ENCODE peak calls at places on chromosomes 13 and 19, in four cellular contexts. One of them, this sample, is unnamed.

GRCh38 chr19:1370579-1371361 is 12.9 kb upstream of the NDUFS7 start:
- DNase-seq in stimulated activated CD4-positive, alpha-beta T cell treated with anti-CD3 and anti-CD28 coated beads, Interleukin-12 subunit alpha, Interleukin-12 subunit beta, amount 100 ng/mL, for 4 hours: no peak
- DNase-seq in EL: no peak
- DNase-seq in T-helper 2 cell: no peak
- DNase-seq in this sample: no peak

GRCh38 chr13:66014757-66015156 is 1215.4 kb downstream of the PCDH9 start:
- DNase-seq in stimulated activated CD4-positive, alpha-beta T cell treated with anti-CD3 and anti-CD28 coated beads, Interleukin-12 subunit alpha, Interleukin-12 subunit beta, amount 100 ng/mL, for 4 hours: no peak
- DNase-seq in EL: peak; percentile 28
- DNase-seq in T-helper 2 cell: no peak
- DNase-seq in this sample: no peak

GRCh38 chr19:45577111-45577905 is 7.3 kb downstream of the OPA3 start:
- DNase-seq in stimulated activated CD4-positive, alpha-beta T cell treated with anti-CD3 and anti-CD28 coated beads, Interleukin-12 subunit alpha, Interleukin-12 subunit beta, amount 100 ng/mL, for 4 hours: no peak
- DNase-seq in EL: peak; percentile 92
- DNase-seq in T-helper 2 cell: no peak
- DNase-seq in this sample: no peak

GRCh38 chr19:44848036-44848804 is 2.1 kb downstream of the NECTIN2 start:
- DNase-seq in stimulated activated CD4-positive, alpha-beta T cell treated with anti-CD3 and anti-CD28 coated beads, Interleukin-12 subunit alpha, Interleukin-12 subunit beta, amount 100 ng/mL, for 4 hours: no peak
- DNase-seq in EL: peak; percentile 62
- DNase-seq in T-helper 2 cell: no peak
- DNase-seq in this sample: no peak

GRCh38 chr13:35804901-35805300 is 326.3 kb downstream of the DCLK1 start:
- DNase-seq in stimulated activated CD4-positive, alpha-beta T cell treated with anti-CD3 and anti-CD28 coated beads, Interleukin-12 subunit alpha, Interleukin-12 subunit beta, amount 100 ng/mL, for 4 hours: no peak
- DNase-seq in EL: peak; percentile 16
- DNase-seq in T-helper 2 cell: no peak
- DNase-seq in this sample: no peak

GRCh38 chr19:39370735-39371134 is 20.2 kb downstream of the PAF1 start:
- DNase-seq in stimulated activated CD4-positive, alpha-beta T cell treated with anti-CD3 and anti-CD28 coated beads, Interleukin-12 subunit alpha, Interleukin-12 subunit beta, amount 100 ng/mL, for 4 hours: no peak
- DNase-seq in EL: no peak
- DNase-seq in T-helper 2 cell: no peak
- DNase-seq in this sample: no peak

GRCh38 chr13:20424959-20425358 is 100.7 kb downstream of the CRYL1 start:
- DNase-seq in stimulated activated CD4-positive, alpha-beta T cell treated with anti-CD3 and anti-CD28 coated beads, Interleukin-12 subunit alpha, Interleukin-12 subunit beta, amount 100 ng/mL, for 4 hours: no peak
- DNase-seq in EL: no peak
- DNase-seq in T-helper 2 cell: no peak
- DNase-seq in this sample: no peak

GRCh38 chr13:113406321-113407102 is 42.6 kb upstream of the GRTP1 start:
- DNase-seq in stimulated activated CD4-positive, alpha-beta T cell treated with anti-CD3 and anti-CD28 coated beads, Interleukin-12 subunit alpha, Interleukin-12 subunit beta, amount 100 ng/mL, for 4 hours: no peak
- DNase-seq in EL: no peak
- DNase-seq in T-helper 2 cell: no peak
- DNase-seq in this sample: no peak

GRCh38 chr13:71118779-71119364 is 748.1 kb downstream of the DACH1 start:
- DNase-seq in stimulated activated CD4-positive, alpha-beta T cell treated with anti-CD3 and anti-CD28 coated beads, Interleukin-12 subunit alpha, Interleukin-12 subunit beta, amount 100 ng/mL, for 4 hours: no peak
- DNase-seq in EL: no peak
- DNase-seq in T-helper 2 cell: no peak
- DNase-seq in this sample: no peak

GRCh38 chr13:29925457-29925856 is 75.0 kb upstream of the UBL3 start:
- DNase-seq in stimulated activated CD4-positive, alpha-beta T cell treated with anti-CD3 and anti-CD28 coated beads, Interleukin-12 subunit alpha, Interleukin-12 subunit beta, amount 100 ng/mL, for 4 hours: no peak
- DNase-seq in EL: peak; percentile 81
- DNase-seq in T-helper 2 cell: no peak
- DNase-seq in this sample: peak; percentile 72

GRCh38 chr19:11539495-11540365 is 1.1 kb downstream of the CNN1 start:
- DNase-seq in stimulated activated CD4-positive, alpha-beta T cell treated with anti-CD3 and anti-CD28 coated beads, Interleukin-12 subunit alpha, Interleukin-12 subunit beta, amount 100 ng/mL, for 4 hours: no peak
- DNase-seq in EL: no peak
- DNase-seq in T-helper 2 cell: no peak
- DNase-seq in this sample: no peak

GRCh38 chr13:31046711-31047279 is 114.3 kb downstream of the TEX26 start:
- DNase-seq in stimulated activated CD4-positive, alpha-beta T cell treated with anti-CD3 and anti-CD28 coated beads, Interleukin-12 subunit alpha, Interleukin-12 subunit beta, amount 100 ng/mL, for 4 hours: no peak
- DNase-seq in EL: no peak
- DNase-seq in T-helper 2 cell: no peak
- DNase-seq in this sample: peak; percentile 82

GRCh38 chr19:46659151-46660007 is 1.6 kb downstream of the DACT3 start:
- DNase-seq in stimulated activated CD4-positive, alpha-beta T cell treated with anti-CD3 and anti-CD28 coated beads, Interleukin-12 subunit alpha, Interleukin-12 subunit beta, amount 100 ng/mL, for 4 hours: no peak
- DNase-seq in EL: peak; percentile 37
- DNase-seq in T-helper 2 cell: no peak
- DNase-seq in this sample: no peak

GRCh38 chr13:28557725-28558124 is 62.8 kb upstream of the FLT1 start:
- DNase-seq in stimulated activated CD4-positive, alpha-beta T cell treated with anti-CD3 and anti-CD28 coated beads, Interleukin-12 subunit alpha, Interleukin-12 subunit beta, amount 100 ng/mL, for 4 hours: no peak
- DNase-seq in EL: no peak
- DNase-seq in T-helper 2 cell: no peak
- DNase-seq in this sample: no peak

GRCh38 chr13:98105929-98106336 is 37.0 kb upstream of the FARP1 start:
- DNase-seq in stimulated activated CD4-positive, alpha-beta T cell treated with anti-CD3 and anti-CD28 coated beads, Interleukin-12 subunit alpha, Interleukin-12 subunit beta, amount 100 ng/mL, for 4 hours: no peak
- DNase-seq in EL: peak; percentile 29
- DNase-seq in T-helper 2 cell: no peak
- DNase-seq in this sample: no peak

GRCh38 chr13:85724554-85725432 is 74.4 kb downstream of the SLITRK6 start:
- DNase-seq in stimulated activated CD4-positive, alpha-beta T cell treated with anti-CD3 and anti-CD28 coated beads, Interleukin-12 subunit alpha, Interleukin-12 subunit beta, amount 100 ng/mL, for 4 hours: no peak
- DNase-seq in EL: no peak
- DNase-seq in T-helper 2 cell: no peak
- DNase-seq in this sample: no peak

GRCh38 chr13:99812611-99813010 is 159.0 kb downstream of the ZIC5 start:
- DNase-seq in stimulated activated CD4-positive, alpha-beta T cell treated with anti-CD3 and anti-CD28 coated beads, Interleukin-12 subunit alpha, Interleukin-12 subunit beta, amount 100 ng/mL, for 4 hours: no peak
- DNase-seq in EL: peak; percentile 96
- DNase-seq in T-helper 2 cell: no peak
- DNase-seq in this sample: no peak

GRCh38 chr19:49596954-49597702 is 6.1 kb downstream of the PRR12 start:
- DNase-seq in stimulated activated CD4-positive, alpha-beta T cell treated with anti-CD3 and anti-CD28 coated beads, Interleukin-12 subunit alpha, Interleukin-12 subunit beta, amount 100 ng/mL, for 4 hours: no peak
- DNase-seq in EL: no peak
- DNase-seq in T-helper 2 cell: no peak
- DNase-seq in this sample: no peak

GRCh38 chr13:78649997-78650724 is 8.8 kb downstream of the OBI1 start:
- DNase-seq in stimulated activated CD4-positive, alpha-beta T cell treated with anti-CD3 and anti-CD28 coated beads, Interleukin-12 subunit alpha, Interleukin-12 subunit beta, amount 100 ng/mL, for 4 hours: no peak
- DNase-seq in EL: no peak
- DNase-seq in T-helper 2 cell: no peak
- DNase-seq in this sample: no peak

GRCh38 chr13:39107484-39108040 is 69.3 kb downstream of the NHLRC3 start:
- DNase-seq in stimulated activated CD4-positive, alpha-beta T cell treated with anti-CD3 and anti-CD28 coated beads, Interleukin-12 subunit alpha, Interleukin-12 subunit beta, amount 100 ng/mL, for 4 hours: no peak
- DNase-seq in EL: no peak
- DNase-seq in T-helper 2 cell: no peak
- DNase-seq in this sample: no peak

GRCh38 chr19:19205416-19206410 is 2.5 kb upstream of the NR2C2AP start:
- DNase-seq in stimulated activated CD4-positive, alpha-beta T cell treated with anti-CD3 and anti-CD28 coated beads, Interleukin-12 subunit alpha, Interleukin-12 subunit beta, amount 100 ng/mL, for 4 hours: no peak
- DNase-seq in EL: no peak
- DNase-seq in T-helper 2 cell: no peak
- DNase-seq in this sample: no peak

GRCh38 chr19:19348266-19348665 is 27.6 kb downstream of the MAU2 start:
- DNase-seq in stimulated activated CD4-positive, alpha-beta T cell treated with anti-CD3 and anti-CD28 coated beads, Interleukin-12 subunit alpha, Interleukin-12 subunit beta, amount 100 ng/mL, for 4 hours: no peak
- DNase-seq in EL: no peak
- DNase-seq in T-helper 2 cell: no peak
- DNase-seq in this sample: no peak

GRCh38 chr13:29428310-29428991 is 167.0 kb downstream of the SLC7A1 start:
- DNase-seq in stimulated activated CD4-positive, alpha-beta T cell treated with anti-CD3 and anti-CD28 coated beads, Interleukin-12 subunit alpha, Interleukin-12 subunit beta, amount 100 ng/mL, for 4 hours: no peak
- DNase-seq in EL: peak; percentile 31
- DNase-seq in T-helper 2 cell: no peak
- DNase-seq in this sample: no peak

GRCh38 chr19:13768510-13768909 is 4.2 kb downstream of the MRI1 start:
- DNase-seq in stimulated activated CD4-positive, alpha-beta T cell treated with anti-CD3 and anti-CD28 coated beads, Interleukin-12 subunit alpha, Interleukin-12 subunit beta, amount 100 ng/mL, for 4 hours: no peak
- DNase-seq in EL: no peak
- DNase-seq in T-helper 2 cell: no peak
- DNase-seq in this sample: no peak

GRCh38 chr19:8323781-8324185 is 2.5 kb downstream of the RPS28 start:
- DNase-seq in stimulated activated CD4-positive, alpha-beta T cell treated with anti-CD3 and anti-CD28 coated beads, Interleukin-12 subunit alpha, Interleukin-12 subunit beta, amount 100 ng/mL, for 4 hours: no peak
- DNase-seq in EL: no peak
- DNase-seq in T-helper 2 cell: no peak
- DNase-seq in this sample: no peak

GRCh38 chr13:38418286-38418685 is 68.6 kb downstream of the UFM1 start:
- DNase-seq in stimulated activated CD4-positive, alpha-beta T cell treated with anti-CD3 and anti-CD28 coated beads, Interleukin-12 subunit alpha, Interleukin-12 subunit beta, amount 100 ng/mL, for 4 hours: no peak
- DNase-seq in EL: no peak
- DNase-seq in T-helper 2 cell: no peak
- DNase-seq in this sample: no peak

GRCh38 chr19:40139533-40140287 is 49.0 kb upstream of the ZNF780A start:
- DNase-seq in stimulated activated CD4-positive, alpha-beta T cell treated with anti-CD3 and anti-CD28 coated beads, Interleukin-12 subunit alpha, Interleukin-12 subunit beta, amount 100 ng/mL, for 4 hours: no peak
- DNase-seq in EL: peak; percentile 45
- DNase-seq in T-helper 2 cell: no peak
- DNase-seq in this sample: peak; percentile 42

GRCh38 chr13:37954191-37954590 is 84.6 kb upstream of the TRPC4 start:
- DNase-seq in stimulated activated CD4-positive, alpha-beta T cell treated with anti-CD3 and anti-CD28 coated beads, Interleukin-12 subunit alpha, Interleukin-12 subunit beta, amount 100 ng/mL, for 4 hours: no peak
- DNase-seq in EL: no peak
- DNase-seq in T-helper 2 cell: no peak
- DNase-seq in this sample: no peak